ENCODE peak calls at places on chromosomes 13 and 19, in ten cellular contexts. X, G, A, J, P, I, M, N, C and V are unnamed samples.

GRCh38 chr19:44943801-44944249 is 1.8 kb downstream of the APOC4 start:
- DNase-seq in G (no peak), X (no peak), M (peak), C (no peak), N (peak), P (peak), I (no peak), A (no peak), J (peak), V (peak)

GRCh38 chr13:45512148-45512498 is 47.4 kb downstream of the COG3 start:
- DNase-seq in X (no peak), J (no peak), P (no peak), I (no peak), G (no peak), C (no peak), N (no peak), A (no peak), M (peak), V (no peak)

GRCh38 chr19:6470173-6470572 is 6.1 kb downstream of the CRB3 start:
- DNase-seq in M (no peak), I (no peak), N (no peak), X (no peak), P (no peak), A (no peak), G (no peak), C (no peak), J (no peak), V (no peak)

GRCh38 chr13:65292488-65292901 is 1937.6 kb downstream of the PCDH9 start:
- DNase-seq in J (no peak), G (no peak), A (no peak), X (no peak), N (no peak), C (no peak), I (no peak), P (no peak), M (peak), V (no peak)

GRCh38 chr13:29497137-29497654 is 98.3 kb downstream of the SLC7A1 start:
- DNase-seq in C (no peak), I (peak), G (no peak), J (no peak), M (peak), P (no peak), A (no peak), N (peak), X (peak), V (no peak)

GRCh38 chr13:49499889-49500660 is 4.3 kb downstream of the PHF11 start:
- DNase-seq in M (peak), A (no peak), N (no peak), P (no peak), X (no peak), I (no peak), G (no peak), J (no peak), C (no peak), V (no peak)

GRCh38 chr13:94020833-94021232 is 458.6 kb downstream of the DCT start:
- DNase-seq in P (no peak), I (no peak), J (no peak), N (no peak), C (no peak), M (peak), X (no peak), A (no peak), G (no peak), V (no peak)

GRCh38 chr19:16608290-16608704 is 19.7 kb downstream of the MED26 start:
- DNase-seq in J (no peak), C (no peak), N (no peak), G (no peak), X (no peak), P (no peak), I (peak), A (no peak), M (peak), V (peak)

GRCh38 chr13:111488466-111489132 is 168.2 kb downstream of the TEX29 start:
- DNase-seq in I (no peak), M (no peak), C (no peak), A (no peak), G (no peak), N (no peak), J (no peak), X (no peak), P (no peak), V (no peak)

GRCh38 chr19:35008891-35009341 is 8.8 kb downstream of the GRAMD1A start:
- DNase-seq in N (no peak), A (no peak), X (no peak), J (no peak), P (no peak), G (no peak), M (no peak), C (no peak), I (peak), V (no peak)

GRCh38 chr19:30068528-30069395 is 126.7 kb downstream of the URI1 start:
- DNase-seq in X (no peak), J (no peak), M (no peak), A (no peak), G (no peak), I (no peak), C (no peak), P (no peak), N (no peak), V (no peak)

GRCh38 chr13:107906131-107906530 is 309.2 kb downstream of the LIG4 start:
- DNase-seq in X (no peak), C (no peak), N (no peak), A (no peak), P (no peak), M (no peak), I (no peak), J (no peak), G (no peak), V (no peak)

GRCh38 chr19:55441319-55441691 is 1.8 kb downstream of the SHISA7 start:
- DNase-seq in P (no peak), C (no peak), X (no peak), J (no peak), N (no peak), G (no peak), M (no peak), I (no peak), A (no peak), V (no peak)

GRCh38 chr19:55443045-55443823 is at the start of gene SHISA7:
- DNase-seq in I (no peak), G (no peak), P (no peak), M (no peak), A (no peak), N (no peak), C (no peak), X (no peak), J (no peak), V (no peak)

GRCh38 chr19:55440411-55441105 is 2.5 kb downstream of the SHISA7 start:
- DNase-seq in C (no peak), P (no peak), N (no peak), G (no peak), J (no peak), A (no peak), M (no peak), I (no peak), X (peak), V (no peak)

GRCh38 chr19:55442372-55443044 is 592 bp downstream of the SHISA7 start:
- DNase-seq in X (no peak), I (no peak), A (no peak), J (no peak), P (no peak), C (no peak), M (no peak), N (no peak), G (no peak), V (no peak)

GRCh38 chr19:55441692-55442321 is 1.3 kb downstream of the SHISA7 start:
- DNase-seq in C (no peak), M (no peak), N (no peak), X (no peak), A (no peak), I (no peak), P (no peak), G (no peak), J (no peak), V (no peak)
- TF ChIP-seq CTCF in C (no peak), M (no peak), N (no peak), X (no peak), A (no peak), I (no peak), P (no peak), G (no peak), J (no peak), V (no peak)

GRCh38 chr19:42284641-42285341 is 15.7 kb downstream of the CIC start:
- DNase-seq in A (peak), M (no peak), G (no peak), P (no peak), I (peak), N (no peak), X (no peak), C (peak), J (no peak), V (no peak)

GRCh38 chr19:42282810-42283247 is 13.8 kb downstream of the CIC start:
- DNase-seq in N (no peak), J (no peak), I (no peak), G (no peak), X (no peak), A (peak), M (no peak), P (no peak), C (no peak), V (no peak)

GRCh38 chr19:42282036-42282762 is 13.1 kb downstream of the CIC start:
- DNase-seq in C (peak), G (no peak), P (no peak), I (no peak), M (peak), N (no peak), X (no peak), A (peak), J (no peak), V (no peak)

GRCh38 chr19:42284066-42284501 is 15.0 kb downstream of the CIC start:
- DNase-seq in X (peak), J (no peak), A (peak), M (peak), P (peak), C (peak), G (no peak), I (peak), N (peak), V (peak)

GRCh38 chr19:42283248-42284065 is 14.4 kb downstream of the CIC start:
- DNase-seq in C (peak), I (peak), A (peak), P (peak), N (peak), J (peak), X (peak), G (no peak), M (peak), V (peak)
- TF ChIP-seq CTCF in C (no peak), I (no peak), A (no peak), P (no peak), N (no peak), J (no peak), X (no peak), G (no peak), M (no peak), V (no peak)

DNA sequence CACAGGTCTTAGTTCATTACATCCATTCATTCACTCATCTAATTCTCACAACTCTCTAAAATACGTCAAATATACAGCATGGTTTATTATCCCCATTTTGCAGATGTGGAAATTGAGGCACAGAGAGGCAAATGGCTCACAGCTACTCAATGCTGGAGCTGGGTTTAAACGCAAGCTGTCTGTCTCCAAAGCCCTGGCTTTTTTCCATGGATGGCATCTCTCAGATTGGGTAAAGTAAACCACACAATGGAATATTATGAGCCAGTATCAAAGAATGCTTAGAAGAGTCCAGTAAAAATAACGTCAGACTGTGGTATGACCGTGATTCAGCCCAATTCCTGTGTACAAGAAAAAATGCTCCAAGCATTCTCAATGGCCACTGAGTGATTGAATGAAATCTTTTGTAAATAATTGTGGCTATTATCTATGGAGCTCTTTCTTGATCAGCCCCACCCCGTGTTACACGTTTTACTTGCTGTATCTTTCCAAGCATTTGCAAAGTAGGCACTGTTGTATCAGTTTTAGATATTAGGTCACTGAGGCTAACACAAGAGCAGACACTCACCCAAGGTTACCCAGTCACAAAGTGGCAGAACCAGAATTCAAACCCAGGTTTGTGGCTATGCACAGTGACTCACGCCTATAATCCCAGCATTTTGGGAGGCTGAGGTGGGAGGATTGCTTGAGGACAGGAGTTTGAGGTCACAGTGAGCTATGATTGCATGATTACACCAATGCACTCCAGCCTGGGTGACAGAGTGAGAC is 5.5 kb upstream of the ACP7 start:
- DNase-seq in M (peak), N (no peak), G (peak), A (no peak), C (no peak), P (no peak), J (no peak), X (no peak), I (no peak), V (no peak)
- TF ChIP-seq CTCF in M (no peak), N (no peak), G (no peak), A (no peak), C (no peak), P (no peak), J (no peak), X (no peak), I (no peak), V (no peak)

DNA sequence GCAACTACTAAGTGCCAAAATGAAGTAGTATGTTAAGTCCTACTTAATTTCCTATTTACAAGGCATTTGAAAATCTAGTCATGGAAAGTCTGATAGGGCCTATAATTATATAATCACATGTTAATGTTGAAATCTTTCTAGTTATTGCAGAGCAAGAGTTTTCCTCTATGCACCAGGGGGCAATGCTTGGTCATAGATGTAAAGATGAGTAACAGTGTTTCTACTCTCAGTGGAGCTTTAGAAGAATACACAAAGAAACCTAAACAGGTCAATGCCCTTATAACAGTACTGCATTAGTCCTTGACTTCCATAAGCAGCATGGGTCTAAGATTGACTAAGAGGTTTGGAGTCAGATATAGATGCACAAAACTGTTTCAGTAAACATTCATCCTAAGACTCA is 218.7 kb downstream of the KCTD12 start:
- DNase-seq in G (no peak), N (no peak), P (no peak), M (peak), X (no peak), C (no peak), I (peak), A (no peak), J (peak), V (no peak)
- TF ChIP-seq CTCF in G (no peak), N (peak), P (peak), M (peak), X (no peak), C (no peak), I (no peak), A (no peak), J (no peak), V (no peak)

DNA sequence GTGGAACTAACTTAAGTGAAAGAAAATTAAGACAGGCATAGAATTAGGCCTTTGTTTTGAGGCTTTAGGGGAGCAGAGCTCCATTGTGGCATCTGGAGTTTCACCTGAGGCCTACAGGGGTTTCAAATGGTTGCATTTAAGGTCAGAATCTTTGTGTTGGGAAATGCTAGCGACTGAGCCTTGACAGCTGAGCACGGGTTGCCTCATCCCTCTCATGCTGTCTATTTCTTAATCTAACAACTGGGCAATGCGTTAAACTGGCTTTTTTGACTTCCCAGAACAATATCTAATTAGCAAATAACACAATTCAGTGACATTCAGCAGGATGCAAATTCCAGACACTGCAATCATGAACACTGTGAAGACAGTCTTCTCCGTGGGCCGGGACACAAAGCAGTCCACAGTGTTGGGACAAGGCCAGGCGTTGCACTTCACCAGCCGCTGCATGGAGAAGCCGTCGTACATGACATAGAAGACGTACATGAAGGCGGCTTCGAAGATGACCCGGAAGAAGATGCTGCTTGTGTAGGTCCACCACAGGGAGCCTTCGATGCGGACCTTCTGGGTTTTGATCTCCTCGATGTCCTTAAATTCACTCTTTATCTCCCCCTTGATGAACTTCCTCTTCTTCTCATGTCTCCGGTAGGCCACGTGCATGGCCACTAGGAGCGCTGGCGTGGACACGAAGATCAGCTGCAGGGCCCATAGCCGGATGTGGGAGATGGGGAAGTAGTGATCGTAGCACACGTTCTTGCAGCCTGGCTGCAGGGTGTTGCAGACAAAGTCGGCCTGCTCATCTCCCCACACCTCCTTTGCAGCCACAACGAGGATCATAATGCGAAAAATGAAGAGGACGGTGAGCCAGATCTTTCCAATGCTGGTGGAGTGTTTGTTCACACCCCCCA is 3.8 kb downstream of the GJB2 start:
- DNase-seq in J (peak), X (no peak), M (no peak), P (no peak), C (no peak), G (no peak), I (no peak), N (no peak), A (peak), V (no peak)
- TF ChIP-seq CTCF in J (peak), X (peak), M (no peak), P (no peak), C (no peak), G (peak), I (no peak), N (no peak), A (no peak), V (no peak)

GRCh38 chr19:43464089-43464775 is 1.2 kb downstream of the LYPD3 start:
- DNase-seq in X (peak), M (no peak), P (peak), I (peak), N (peak), A (no peak), G (no peak), J (no peak), C (peak), V (no peak)
- TF ChIP-seq CTCF in X (no peak), M (no peak), P (no peak), I (no peak), N (no peak), A (no peak), G (no peak), J (no peak), C (no peak), V (no peak)